ENCODE peak calls at places on chromosomes 12 and 14, in ten cellular contexts. P, Z, R, K, M, E, J, H, I and L are unnamed samples.
A peak's percentile ranks its signal among the peaks of the same experiment; 100 is the strongest.

GRCh38 chr14:93544212-93544611 is 113.5 kb downstream of the UNC79 start:
- DNase-seq in P (no peak), Z (no peak), R (no peak), K (no peak), M (no peak), E (no peak), J (no peak), H (peak; percentile 7), I (no peak), L (no peak)

GRCh38 chr12:58416211-58416610 is 474.8 kb downstream of the ATP23 start:
- DNase-seq in P (no peak), Z (no peak), R (peak; percentile 89), K (peak; percentile 76), M (no peak), E (peak; percentile 21), J (no peak), H (no peak), I (peak; percentile 88), L (peak; percentile 94)

GRCh38 chr14:92703516-92703915 is 44.9 kb downstream of the LGMN start:
- DNase-seq in P (no peak), Z (no peak), R (no peak), K (no peak), M (no peak), E (no peak), J (no peak), H (no peak), I (no peak), L (no peak)

GRCh38 chr12:127294651-127295205 is 972.2 kb upstream of the TMEM132C start:
- DNase-seq in P (no peak), Z (no peak), R (no peak), K (no peak), M (no peak), E (no peak), J (no peak), H (no peak), I (no peak), L (no peak)

GRCh38 chr12:56629459-56630179 is 507 bp downstream of the BAZ2A start:
- DNase-seq in P (peak; percentile 39), Z (no peak), R (peak; percentile 8), K (no peak), M (peak; percentile 43), E (peak; percentile 11), J (no peak), H (peak; percentile 42), I (peak; percentile 22), L (no peak)

GRCh38 chr12:85626031-85626781 is 210.0 kb downstream of the RASSF9 start:
- DNase-seq in P (no peak), Z (no peak), R (peak; percentile 76), K (peak; percentile 86), M (no peak), E (peak; percentile 84), J (no peak), H (no peak), I (peak; percentile 89), L (peak; percentile 64)

GRCh38 chr12:68521321-68521839 is 89.3 kb upstream of the RAP1B start:
- DNase-seq in P (no peak), Z (no peak), R (peak; percentile 92), K (peak; percentile 73), M (peak; percentile 28), E (peak; percentile 59), J (no peak), H (no peak), I (peak; percentile 82), L (peak; percentile 82)

GRCh38 chr12:45833401-45833800 is 103.9 kb downstream of the ARID2 start:
- DNase-seq in P (no peak), Z (no peak), R (no peak), K (no peak), M (no peak), E (no peak), J (no peak), H (no peak), I (no peak), L (no peak)

GRCh38 chr12:110641512-110641911 is 27.6 kb downstream of the TCTN1 start:
- DNase-seq in P (no peak), Z (no peak), R (peak; percentile 54), K (no peak), M (no peak), E (no peak), J (no peak), H (peak; percentile 37), I (peak; percentile 29), L (no peak)
- H3K4me3 ChIP-seq in P (no peak overlapping the region), Z (no peak overlapping the region), R (no peak overlapping the region), K (no peak overlapping the region), M (no peak overlapping the region), E (no peak overlapping the region), J (no peak overlapping the region), H (no peak overlapping the region), I (no peak overlapping the region), L (no peak overlapping the region)

DNA sequence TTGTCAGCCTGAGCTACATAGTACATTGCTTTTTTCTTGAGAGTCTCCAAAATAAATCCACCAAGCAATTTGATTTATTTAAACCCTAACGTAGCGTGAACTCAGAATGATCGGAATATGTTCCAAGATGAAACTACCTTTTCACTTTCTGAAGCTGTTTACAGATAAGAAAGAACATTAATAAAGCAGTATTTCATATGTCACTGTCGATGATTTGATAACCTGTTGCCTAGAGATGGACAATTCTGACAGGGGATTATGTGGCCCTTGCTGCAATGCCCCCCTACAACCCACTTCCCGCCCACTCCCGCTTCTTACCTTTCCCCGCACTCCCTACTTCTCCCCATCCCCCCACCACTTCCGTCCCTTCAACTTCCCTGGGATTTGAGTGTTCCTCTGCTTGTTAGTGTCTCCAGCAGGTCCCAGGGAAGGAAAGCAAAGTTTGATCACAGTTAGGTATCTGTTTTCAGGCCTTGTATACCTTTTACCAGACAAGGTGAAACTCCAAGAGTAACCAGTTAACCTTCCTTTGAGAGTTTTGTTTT is 229.2 kb upstream of the HMGA2 start:
- DNase-seq in P (no peak), Z (no peak), R (no peak), K (no peak), M (no peak), E (no peak), J (no peak), H (no peak), I (no peak), L (no peak)
- TF ChIP-seq CTCF in P (no peak), Z (no peak), R (no peak), K (no peak), M (no peak), E (no peak), J (no peak), H (no peak), I (no peak), L (no peak)

GRCh38 chr14:99840265-99840664 is 47.1 kb downstream of the EML1 start:
- DNase-seq in P (no peak), Z (no peak), R (no peak), K (no peak), M (no peak), E (no peak), J (no peak), H (no peak), I (no peak), L (no peak)

GRCh38 chr14:99837822-99838221 is 44.6 kb downstream of the EML1 start:
- DNase-seq in P (no peak), Z (no peak), R (no peak), K (no peak), M (no peak), E (no peak), J (no peak), H (no peak), I (no peak), L (no peak)

GRCh38 chr14:99839696-99840095 is 46.5 kb downstream of the EML1 start:
- DNase-seq in P (no peak), Z (no peak), R (no peak), K (no peak), M (no peak), E (no peak), J (no peak), H (no peak), I (no peak), L (no peak)

GRCh38 chr14:99840774-99841305 is 47.6 kb downstream of the EML1 start:
- DNase-seq in P (no peak), Z (no peak), R (no peak), K (no peak), M (no peak), E (no peak), J (no peak), H (no peak), I (no peak), L (no peak)

DNA sequence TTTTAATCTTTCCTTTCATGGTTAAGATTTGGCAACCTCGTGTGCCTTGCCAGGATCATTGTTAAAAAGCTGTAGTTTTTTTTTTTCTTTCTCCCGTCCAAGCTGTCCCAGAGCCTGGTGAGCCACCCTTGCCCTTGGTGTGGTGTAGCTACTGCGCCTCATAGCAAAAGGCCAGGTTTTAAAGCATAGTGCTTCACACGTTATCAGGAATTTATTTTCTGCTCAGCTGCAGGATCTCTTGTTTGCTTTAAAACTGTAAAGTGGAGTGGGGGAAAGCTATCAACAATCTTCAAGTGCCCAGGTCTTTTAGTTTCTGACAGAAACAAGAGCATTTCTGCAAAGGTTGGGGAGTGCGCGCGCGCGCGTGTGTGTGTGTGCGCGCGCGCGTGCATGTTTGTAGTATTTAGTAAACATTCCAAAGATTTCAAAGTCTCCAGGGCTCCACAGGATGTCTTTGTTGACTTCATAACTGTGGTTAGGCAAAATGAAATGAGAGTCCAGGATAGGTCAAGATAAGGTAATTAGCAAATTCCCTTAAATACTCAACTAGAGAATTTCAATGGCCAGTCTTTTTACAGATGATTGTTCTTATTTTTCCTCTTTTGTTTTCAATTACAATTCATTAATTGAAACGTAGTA is 45.5 kb downstream of the EML1 start:
- DNase-seq in P (no peak), Z (peak; percentile 2), R (peak; percentile 62), K (peak; percentile 13), M (no peak), E (peak; percentile 2), J (no peak), H (no peak), I (peak; percentile 35), L (peak; percentile 79)
- H3K4me3 ChIP-seq in P (no peak overlapping the region), Z (no peak overlapping the region), R (no peak overlapping the region), K (no peak overlapping the region), M (no peak overlapping the region), E (no peak overlapping the region), J (no peak overlapping the region), H (no peak overlapping the region), I (no peak overlapping the region), L (no peak overlapping the region)

GRCh38 chr12:29517265-29517664 is 19.8 kb upstream of the OVCH1 start:
- DNase-seq in P (no peak), Z (no peak), R (no peak), K (no peak), M (no peak), E (peak; percentile 9), J (no peak), H (no peak), I (no peak), L (no peak)

GRCh38 chr12:29521951-29522350 is 24.5 kb upstream of the OVCH1 start:
- DNase-seq in P (no peak), Z (no peak), R (peak; percentile 26), K (no peak), M (no peak), E (peak; percentile 29), J (no peak), H (no peak), I (peak; percentile 61), L (no peak)

GRCh38 chr12:29518407-29518806 is 20.9 kb upstream of the OVCH1 start:
- DNase-seq in P (no peak), Z (no peak), R (no peak), K (no peak), M (no peak), E (no peak), J (no peak), H (no peak), I (no peak), L (no peak)

GRCh38 chr12:29516431-29516875 is 19.0 kb upstream of the OVCH1 start:
- DNase-seq in P (no peak), Z (no peak), R (peak; percentile 23), K (peak; percentile 74), M (no peak), E (peak; percentile 51), J (no peak), H (no peak), I (peak; percentile 64), L (peak; percentile 5)

GRCh38 chr12:29519585-29520182 is 22.2 kb upstream of the OVCH1 start:
- DNase-seq in P (no peak), Z (peak; percentile 42), R (peak; percentile 76), K (peak; percentile 81), M (peak; percentile 8), E (peak; percentile 53), J (no peak), H (peak; percentile 18), I (peak; percentile 84), L (peak; percentile 49)
- TF ChIP-seq CTCF in P (peak; percentile 53), Z (peak; percentile 73), R (peak; percentile 42), K (peak; percentile 47), M (peak; percentile 76), E (peak; percentile 48), J (peak; percentile 61), H (peak; percentile 58), I (peak; percentile 55), L (peak; percentile 66)